ENCODE peak calls at places on chromosomes 5 and 9, in nine cellular contexts. D, N, M, H, G, E, X, W and B are unnamed samples.

GRCh38 chr9:16316911-16317817 is 553.3 kb downstream of the BNC2 start:
- DNase-seq in D (no peak), N (no peak), M (no peak), H (no peak), G (no peak), E (no peak), X (no peak), W (no peak), B (no peak)

GRCh38 chr9:137241490-137242328 is 622 bp downstream of the TUBB4B start:
- DNase-seq in D (peak; percentile 73), N (peak; percentile 71), M (no peak), H (peak; percentile 94), G (peak; percentile 55), E (peak; percentile 89), X (no peak), W (no peak), B (peak; percentile 84)

GRCh38 chr5:77898385-77898784 is 122.2 kb upstream of the TBCA start:
- DNase-seq in D (no peak), N (no peak), M (peak; percentile 53), H (no peak), G (no peak), E (no peak), X (no peak), W (no peak), B (no peak)

GRCh38 chr5:111367081-111367480 is 142.9 kb downstream of the CAMK4 start:
- DNase-seq in D (no peak), N (no peak), M (no peak), H (no peak), G (no peak), E (no peak), X (no peak), W (no peak), B (no peak)

GRCh38 chr5:84383816-84384603 is 670 bp downstream of the EDIL3 start:
- DNase-seq in D (no peak), N (peak; percentile 55), M (peak; percentile 18), H (peak; percentile 85), G (no peak), E (no peak), X (no peak), W (peak; percentile 69), B (peak; percentile 32)

GRCh38 chr5:594241-594860 is 17.8 kb upstream of the CEP72 start:
- DNase-seq in D (no peak), N (no peak), M (no peak), H (no peak), G (no peak), E (no peak), X (no peak), W (peak; percentile 22), B (no peak)

GRCh38 chr5:138712791-138713190 is 40.4 kb upstream of the CTNNA1 start:
- DNase-seq in D (no peak), N (no peak), M (no peak), H (no peak), G (no peak), E (no peak), X (no peak), W (no peak), B (no peak)

GRCh38 chr5:94890907-94891306 is 272.4 kb downstream of the SLF1 start:
- DNase-seq in D (no peak), N (no peak), M (no peak), H (no peak), G (no peak), E (no peak), X (no peak), W (no peak), B (no peak)

GRCh38 chr5:36657563-36657995 is 51.2 kb downstream of the SLC1A3 start:
- DNase-seq in D (no peak), N (peak; percentile 33), M (no peak), H (no peak), G (no peak), E (peak; percentile 86), X (no peak), W (peak; percentile 59), B (no peak)

GRCh38 chr5:107831612-107832395 is 161.1 kb upstream of the EFNA5 start:
- DNase-seq in D (no peak), N (no peak), M (no peak), H (no peak), G (no peak), E (no peak), X (no peak), W (no peak), B (no peak)

GRCh38 chr5:83199126-83199525 is 121.8 kb downstream of the XRCC4 start:
- DNase-seq in D (no peak), N (no peak), M (no peak), H (no peak), G (no peak), E (no peak), X (no peak), W (no peak), B (no peak)

GRCh38 chr5:78515665-78516064 is 132.9 kb downstream of the LHFPL2 start:
- DNase-seq in D (no peak), N (no peak), M (no peak), H (no peak), G (no peak), E (no peak), X (no peak), W (no peak), B (no peak)

GRCh38 chr9:137607141-137607857 is 1.8 kb downstream of the ARRDC1 start:
- DNase-seq in D (no peak), N (no peak), M (no peak), H (peak; percentile 52), G (no peak), E (no peak), X (no peak), W (no peak), B (no peak)

GRCh38 chr9:96062854-96063253 is 187.4 kb downstream of the ERCC6L2 start:
- DNase-seq in D (no peak), N (no peak), M (no peak), H (no peak), G (no peak), E (no peak), X (no peak), W (peak; percentile 88), B (no peak)

GRCh38 chr5:132526290-132526973 is 16.9 kb downstream of the IL5 start:
- DNase-seq in D (peak; percentile 61), N (peak; percentile 43), M (no peak), H (no peak), G (peak; percentile 42), E (peak; percentile 58), X (peak; percentile 34), W (no peak), B (peak; percentile 59)

GRCh38 chr5:3320317-3320865 is 275.2 kb upstream of the IRX1 start:
- DNase-seq in D (no peak), N (no peak), M (no peak), H (no peak), G (no peak), E (no peak), X (no peak), W (no peak), B (no peak)

GRCh38 chr5:143434261-143435206 is 31.0 kb upstream of the NR3C1 start:
- DNase-seq in D (peak; percentile 40), N (no peak), M (no peak), H (no peak), G (peak; percentile 79), E (no peak), X (peak; percentile 24), W (no peak), B (no peak)

GRCh38 chr9:136336156-136336860 is 9.0 kb downstream of the GPSM1 start:
- DNase-seq in D (no peak), N (no peak), M (no peak), H (peak; percentile 52), G (no peak), E (no peak), X (no peak), W (peak; percentile 95), B (no peak)

GRCh38 chr5:94577466-94578245 is 40.7 kb downstream of the KIAA0825 start:
- DNase-seq in D (peak; percentile 72), N (no peak), M (no peak), H (no peak), G (peak; percentile 61), E (no peak), X (no peak), W (no peak), B (no peak)

GRCh38 chr5:147441191-147441695 is 68.6 kb downstream of the DPYSL3 start:
- DNase-seq in D (no peak), N (no peak), M (no peak), H (no peak), G (no peak), E (no peak), X (no peak), W (no peak), B (no peak)

GRCh38 chr5:141704782-141705297 is 22.8 kb upstream of the ARAP3 start:
- DNase-seq in D (no peak), N (peak; percentile 75), M (no peak), H (no peak), G (no peak), E (no peak), X (no peak), W (no peak), B (no peak)

GRCh38 chr9:16417749-16418148 is 452.7 kb downstream of the BNC2 start:
- DNase-seq in D (no peak), N (no peak), M (no peak), H (no peak), G (no peak), E (no peak), X (no peak), W (no peak), B (no peak)

GRCh38 chr5:149630337-149630736 is 49.0 kb downstream of the ARHGEF37 start:
- DNase-seq in D (no peak), N (no peak), M (no peak), H (peak; percentile 52), G (no peak), E (no peak), X (no peak), W (no peak), B (no peak)

GRCh38 chr5:133245191-133246052 is 193.6 kb downstream of the HSPA4 start:
- DNase-seq in D (peak; percentile 10), N (no peak), M (no peak), H (no peak), G (no peak), E (no peak), X (no peak), W (peak; percentile 100), B (peak; percentile 63)

GRCh38 chr9:125409217-125409636 is 147.6 kb downstream of the GAPVD1 start:
- DNase-seq in D (peak; percentile 8), N (no peak), M (no peak), H (peak; percentile 75), G (no peak), E (no peak), X (no peak), W (no peak), B (no peak)

GRCh38 chr9:130680836-130681768 is 12.5 kb upstream of the EXOSC2 start:
- DNase-seq in D (peak; percentile 58), N (peak; percentile 81), M (no peak), H (peak; percentile 96), G (peak; percentile 35), E (peak; percentile 88), X (peak; percentile 67), W (peak; percentile 87), B (peak; percentile 86)

GRCh38 chr5:21802869-21803490 is 1050.2 kb downstream of the CDH12 start:
- DNase-seq in D (no peak), N (no peak), M (no peak), H (no peak), G (no peak), E (no peak), X (peak; percentile 43), W (no peak), B (peak; percentile 1)